ENCODE peak calls at places on chromosome 19, in four cellular contexts. One of them, this sample, is unnamed.
A peak's percentile ranks its signal among the peaks of the same experiment; 100 is the strongest.

GRCh38 chr19:45753548-45753947 is 15.5 kb downstream of the SIX5 start:
- DNase-seq in upper lobe of right lung: no peak
- DNase-seq in activated T-cell treated with anti-CD3 and anti-CD28 coated beads, Interleukin-2, amount 50 U/mL, for 72 hours: no peak
- DNase-seq in AG09309: no peak
- DNase-seq in this sample: no peak

GRCh38 chr19:35843676-35844481 is 8.4 kb downstream of the NPHS1 start:
- DNase-seq in upper lobe of right lung: no peak
- DNase-seq in activated T-cell treated with anti-CD3 and anti-CD28 coated beads, Interleukin-2, amount 50 U/mL, for 72 hours: no peak
- DNase-seq in AG09309: no peak
- DNase-seq in this sample: no peak

GRCh38 chr19:35692010-35692409 is 12.3 kb upstream of the ZBTB32 start:
- DNase-seq in AG09309: no peak
- DNase-seq in activated T-cell treated with anti-CD3 and anti-CD28 coated beads, Interleukin-2, amount 50 U/mL, for 72 hours: no peak
- DNase-seq in upper lobe of right lung: no peak
- DNase-seq in this sample: no peak

GRCh38 chr19:43798546-43799409 is 3.5 kb downstream of the LYPD5 start:
- DNase-seq in AG09309: no peak
- DNase-seq in activated T-cell treated with anti-CD3 and anti-CD28 coated beads, Interleukin-2, amount 50 U/mL, for 72 hours: peak; percentile 67
- DNase-seq in upper lobe of right lung: peak; percentile 78
- DNase-seq in this sample: no peak

GRCh38 chr19:35901055-35901644 is 810 bp upstream of the NFKBID start:
- DNase-seq in upper lobe of right lung: no peak
- DNase-seq in AG09309: no peak
- DNase-seq in activated T-cell treated with anti-CD3 and anti-CD28 coated beads, Interleukin-2, amount 50 U/mL, for 72 hours: no peak
- DNase-seq in this sample: no peak

GRCh38 chr19:48715681-48716171 is 3.8 kb downstream of the MAMSTR start:
- DNase-seq in activated T-cell treated with anti-CD3 and anti-CD28 coated beads, Interleukin-2, amount 50 U/mL, for 72 hours: no peak
- DNase-seq in AG09309: no peak
- DNase-seq in upper lobe of right lung: no peak
- DNase-seq in this sample: no peak

GRCh38 chr19:48613852-48614435 is 932 bp downstream of the FAM83E start:
- DNase-seq in upper lobe of right lung: no peak
- DNase-seq in AG09309: no peak
- DNase-seq in activated T-cell treated with anti-CD3 and anti-CD28 coated beads, Interleukin-2, amount 50 U/mL, for 72 hours: no peak
- DNase-seq in this sample: no peak

GRCh38 chr19:18068395-18068794 is 18.3 kb downstream of the IL12RB1 start:
- DNase-seq in upper lobe of right lung: no peak
- DNase-seq in activated T-cell treated with anti-CD3 and anti-CD28 coated beads, Interleukin-2, amount 50 U/mL, for 72 hours: no peak
- DNase-seq in AG09309: no peak
- DNase-seq in this sample: no peak

GRCh38 chr19:30473334-30473867 is 101.2 kb downstream of the ZNF536 start:
- DNase-seq in AG09309: no peak
- DNase-seq in activated T-cell treated with anti-CD3 and anti-CD28 coated beads, Interleukin-2, amount 50 U/mL, for 72 hours: no peak
- DNase-seq in upper lobe of right lung: no peak
- DNase-seq in this sample: no peak

GRCh38 chr19:35268546-35269424 is at the start of gene USF2:
- DNase-seq in upper lobe of right lung: peak; percentile 91
- DNase-seq in activated T-cell treated with anti-CD3 and anti-CD28 coated beads, Interleukin-2, amount 50 U/mL, for 72 hours: peak; percentile 73
- DNase-seq in AG09309: no peak
- DNase-seq in this sample: peak; percentile 26

GRCh38 chr19:45035755-45036154 is 3.1 kb upstream of the CLASRP start:
- DNase-seq in activated T-cell treated with anti-CD3 and anti-CD28 coated beads, Interleukin-2, amount 50 U/mL, for 72 hours: no peak
- DNase-seq in AG09309: no peak
- DNase-seq in upper lobe of right lung: no peak
- DNase-seq in this sample: no peak

GRCh38 chr19:52099497-52100138 is 4.1 kb upstream of the ZNF841 start:
- DNase-seq in upper lobe of right lung: no peak
- DNase-seq in activated T-cell treated with anti-CD3 and anti-CD28 coated beads, Interleukin-2, amount 50 U/mL, for 72 hours: no peak
- DNase-seq in AG09309: no peak
- DNase-seq in this sample: no peak

GRCh38 chr19:32789429-32789828 is 69.9 kb downstream of the TDRD12 start:
- DNase-seq in AG09309: no peak
- DNase-seq in upper lobe of right lung: no peak
- DNase-seq in activated T-cell treated with anti-CD3 and anti-CD28 coated beads, Interleukin-2, amount 50 U/mL, for 72 hours: no peak
- DNase-seq in this sample: no peak

GRCh38 chr19:48896191-48896720 is 2.3 kb downstream of the TULP2 start:
- DNase-seq in activated T-cell treated with anti-CD3 and anti-CD28 coated beads, Interleukin-2, amount 50 U/mL, for 72 hours: peak; percentile 79
- DNase-seq in upper lobe of right lung: peak; percentile 78
- DNase-seq in AG09309: no peak
- DNase-seq in this sample: no peak

GRCh38 chr19:11538232-11539036 is at the start of gene CNN1:
- DNase-seq in AG09309: no peak
- DNase-seq in upper lobe of right lung: no peak
- DNase-seq in activated T-cell treated with anti-CD3 and anti-CD28 coated beads, Interleukin-2, amount 50 U/mL, for 72 hours: no peak
- DNase-seq in this sample: no peak

GRCh38 chr19:7769171-7769570 is 6.1 kb downstream of the CLEC4M start:
- DNase-seq in activated T-cell treated with anti-CD3 and anti-CD28 coated beads, Interleukin-2, amount 50 U/mL, for 72 hours: no peak
- DNase-seq in AG09309: no peak
- DNase-seq in upper lobe of right lung: peak; percentile 2
- DNase-seq in this sample: no peak

GRCh38 chr19:14183741-14184395 is 22.1 kb downstream of the ADGRL1 start:
- DNase-seq in activated T-cell treated with anti-CD3 and anti-CD28 coated beads, Interleukin-2, amount 50 U/mL, for 72 hours: no peak
- DNase-seq in AG09309: no peak
- DNase-seq in upper lobe of right lung: no peak
- DNase-seq in this sample: no peak

GRCh38 chr19:17686592-17687042 is 1.5 kb downstream of the UNC13A start:
- DNase-seq in upper lobe of right lung: no peak
- DNase-seq in AG09309: no peak
- DNase-seq in activated T-cell treated with anti-CD3 and anti-CD28 coated beads, Interleukin-2, amount 50 U/mL, for 72 hours: no peak
- DNase-seq in this sample: no peak

This sample was measured in chondrocyte.